ENCODE peak calls at places on chromosomes 2 and 18, in five cellular contexts. E is AG04450; H is GM23248; N is suprapubic skin; V is CD8-positive, alpha-beta T cell. D is an unnamed sample.

GRCh38 chr2:225764346-225764745 is 364.8 kb downstream of the NYAP2 start:
- DNase-seq in E (no peak), H (no peak), N (no peak), V (no peak), D (no peak)

GRCh38 chr2:39243469-39244123 is at the start of gene CDKL4:
- DNase-seq in E (no peak), H (no peak), N (no peak), V (peak; percentile 47), D (no peak)

GRCh38 chr2:67318966-67319590 is 78.1 kb upstream of the ETAA1 start:
- DNase-seq in E (no peak), H (no peak), N (no peak), V (no peak), D (no peak)

GRCh38 chr18:25979358-25979727 is 111.1 kb downstream of the SS18 start:
- DNase-seq in E (no peak), H (no peak), N (no peak), V (no peak), D (no peak)

GRCh38 chr2:11744631-11745394 is 1.6 kb upstream of the LPIN1 start:
- DNase-seq in E (no peak), H (peak; percentile 45), N (no peak), V (peak; percentile 26), D (peak; percentile 93)

GRCh38 chr2:19120941-19121750 is 237.3 kb downstream of the OSR1 start:
- DNase-seq in E (no peak), H (peak; percentile 94), N (peak; percentile 79), V (no peak), D (no peak)

GRCh38 chr2:117960231-117960630 is 53.6 kb downstream of the CCDC93 start:
- DNase-seq in E (no peak), H (peak; percentile 67), N (no peak), V (no peak), D (no peak)

GRCh38 chr2:171814883-171815282 is 79.2 kb downstream of the SLC25A12 start:
- DNase-seq in E (no peak), H (no peak), N (no peak), V (no peak), D (peak; percentile 50)

GRCh38 chr2:237294509-237294908 is 119.5 kb downstream of the COL6A3 start:
- DNase-seq in E (no peak), H (no peak), N (no peak), V (no peak), D (no peak)

GRCh38 chr18:31197676-31198075 is 35.0 kb upstream of the DSC1 start:
- DNase-seq in E (no peak), H (no peak), N (no peak), V (no peak), D (no peak)

GRCh38 chr2:105271393-105272045 is 30.0 kb downstream of the GPR45 start:
- DNase-seq in E (no peak), H (no peak), N (no peak), V (no peak), D (no peak)

GRCh38 chr2:136310005-136310495 is 192.1 kb upstream of the CXCR4 start:
- DNase-seq in E (no peak), H (no peak), N (no peak), V (peak; percentile 17), D (no peak)

GRCh38 chr2:236319036-236319435 is 54.8 kb upstream of the ASB18 start:
- DNase-seq in E (no peak), H (no peak), N (peak; percentile 38), V (no peak), D (no peak)

GRCh38 chr2:37180006-37180639 is 8.3 kb downstream of the SULT6B1 start:
- DNase-seq in E (no peak), H (no peak), N (no peak), V (no peak), D (no peak)

GRCh38 chr2:237614151-237614720 is 13.2 kb upstream of the LRRFIP1 start:
- DNase-seq in E (no peak), H (no peak), N (no peak), V (no peak), D (no peak)

GRCh38 chr2:197972017-197972416 is 167.6 kb downstream of the PLCL1 start:
- DNase-seq in E (peak; percentile 48), H (peak; percentile 94), N (no peak), V (no peak), D (no peak)

GRCh38 chr18:905307-905947 is 756 bp downstream of the ADCYAP1 start:
- DNase-seq in E (no peak), H (no peak), N (no peak), V (no peak), D (peak; percentile 32)

GRCh38 chr18:77065221-77065981 is 67.2 kb downstream of the MBP start:
- DNase-seq in E (peak; percentile 70), H (peak; percentile 95), N (no peak), V (peak; percentile 42), D (no peak)

GRCh38 chr2:201158111-201158929 is 24.6 kb upstream of the CASP10 start:
- DNase-seq in E (no peak), H (peak; percentile 78), N (no peak), V (peak; percentile 62), D (peak; percentile 76)

GRCh38 chr2:224083631-224084030 is 44.5 kb upstream of the SERPINE2 start:
- DNase-seq in E (no peak), H (no peak), N (no peak), V (no peak), D (no peak)

GRCh38 chr2:201909961-201910361 is 103.6 kb downstream of the CDK15 start:
- DNase-seq in E (no peak), H (peak; percentile 75), N (no peak), V (no peak), D (no peak)

GRCh38 chr2:168432565-168433186 is 23.4 kb upstream of the CERS6 start:
- DNase-seq in E (no peak), H (no peak), N (no peak), V (peak; percentile 29), D (no peak)

GRCh38 chr2:238143239-238143951 is 4.9 kb downstream of the KLHL30 start:
- DNase-seq in E (no peak), H (peak; percentile 89), N (no peak), V (no peak), D (no peak)

GRCh38 chr2:172276961-172277360 is 150.4 kb upstream of the ITGA6 start:
- DNase-seq in E (no peak), H (no peak), N (no peak), V (no peak), D (no peak)

GRCh38 chr2:132542953-132543569 is 126.5 kb downstream of the GPR39 start:
- DNase-seq in E (no peak), H (no peak), N (no peak), V (no peak), D (no peak)

GRCh38 chr2:169683054-169683424 is 11.2 kb downstream of the CFAP210 start:
- DNase-seq in E (no peak), H (no peak), N (no peak), V (no peak), D (no peak)

GRCh38 chr18:63016270-63016669 is 300.9 kb downstream of the PHLPP1 start:
- DNase-seq in E (peak; percentile 15), H (peak; percentile 82), N (no peak), V (peak; percentile 51), D (peak; percentile 51)

GRCh38 chr2:204795156-204795555 is 249.9 kb downstream of the PARD3B start:
- DNase-seq in E (no peak), H (peak; percentile 64), N (no peak), V (no peak), D (no peak)

GRCh38 chr18:68342039-68342659 is 372.8 kb downstream of the TMX3 start:
- DNase-seq in E (no peak), H (no peak), N (no peak), V (no peak), D (no peak)

GRCh38 chr2:203869610-203870042 is 2.1 kb downstream of the CTLA4 start:
- DNase-seq in E (no peak), H (no peak), N (no peak), V (peak; percentile 59), D (no peak)

GRCh38 chr2:107719141-107719540 is 107.6 kb upstream of the RGPD4 start:
- DNase-seq in E (no peak), H (no peak), N (no peak), V (no peak), D (no peak)

GRCh38 chr2:232731470-232731869 is 34.3 kb downstream of the GIGYF2 start:
- DNase-seq in E (no peak), H (peak; percentile 38), N (no peak), V (no peak), D (no peak)

GRCh38 chr18:52544086-52544485 is 204.1 kb downstream of the DCC start:
- DNase-seq in E (no peak), H (no peak), N (no peak), V (no peak), D (no peak)

DNA sequence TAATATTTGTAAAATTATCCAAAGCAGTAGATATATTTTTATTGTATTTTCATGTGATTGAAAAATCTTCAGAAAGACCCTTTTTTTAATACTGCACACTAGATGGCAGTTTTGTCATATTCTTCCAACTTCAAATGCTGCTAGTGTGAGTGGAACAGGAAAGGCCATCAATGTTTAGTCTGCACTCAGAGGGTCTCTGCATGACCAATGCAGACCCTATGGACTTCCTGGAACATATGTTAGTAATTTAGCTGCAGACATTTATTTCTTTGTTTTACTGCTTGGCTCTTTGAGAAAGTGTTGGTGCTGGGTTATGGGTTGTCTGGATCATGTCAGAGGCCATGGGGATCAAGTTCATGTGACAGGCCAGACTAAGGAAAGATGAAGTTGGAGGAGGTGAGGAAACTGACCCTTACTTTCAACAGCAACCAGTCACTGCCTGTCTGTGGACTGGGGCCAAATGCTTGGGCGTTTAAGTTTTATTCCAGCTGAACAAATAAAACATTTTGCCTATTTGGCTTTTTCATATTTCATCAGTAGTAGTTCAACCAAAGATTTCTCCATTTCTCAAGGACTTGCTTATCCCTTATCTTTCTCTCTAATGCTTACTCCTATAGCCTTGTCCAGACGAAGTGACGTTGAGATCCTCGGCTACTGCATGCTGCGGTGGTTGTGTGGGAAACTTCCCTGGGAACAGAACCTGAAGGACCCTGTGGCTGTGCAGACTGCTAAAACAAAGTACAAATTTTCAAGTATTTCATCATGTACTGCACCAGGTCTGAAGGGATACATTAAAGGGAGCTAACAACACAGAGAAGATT is 84.8 kb downstream of the VRK2 start:
- DNase-seq in E (no peak), H (peak; percentile 38), N (no peak), V (no peak), D (no peak)
- H3K4me3 ChIP-seq in E (no peak overlapping the region), H (no peak overlapping the region), N (no peak overlapping the region), V (no peak overlapping the region), D (no peak overlapping the region)

GRCh38 chr2:219639356-219639755 is 11.9 kb downstream of the SLC4A3 start:
- DNase-seq in E (no peak), H (no peak), N (peak; percentile 67), V (no peak), D (no peak)
- H3K27ac ChIP-seq in E (no peak overlapping the region), H (no peak overlapping the region), N (no peak overlapping the region), V (no peak overlapping the region), D (no peak overlapping the region)

DNA sequence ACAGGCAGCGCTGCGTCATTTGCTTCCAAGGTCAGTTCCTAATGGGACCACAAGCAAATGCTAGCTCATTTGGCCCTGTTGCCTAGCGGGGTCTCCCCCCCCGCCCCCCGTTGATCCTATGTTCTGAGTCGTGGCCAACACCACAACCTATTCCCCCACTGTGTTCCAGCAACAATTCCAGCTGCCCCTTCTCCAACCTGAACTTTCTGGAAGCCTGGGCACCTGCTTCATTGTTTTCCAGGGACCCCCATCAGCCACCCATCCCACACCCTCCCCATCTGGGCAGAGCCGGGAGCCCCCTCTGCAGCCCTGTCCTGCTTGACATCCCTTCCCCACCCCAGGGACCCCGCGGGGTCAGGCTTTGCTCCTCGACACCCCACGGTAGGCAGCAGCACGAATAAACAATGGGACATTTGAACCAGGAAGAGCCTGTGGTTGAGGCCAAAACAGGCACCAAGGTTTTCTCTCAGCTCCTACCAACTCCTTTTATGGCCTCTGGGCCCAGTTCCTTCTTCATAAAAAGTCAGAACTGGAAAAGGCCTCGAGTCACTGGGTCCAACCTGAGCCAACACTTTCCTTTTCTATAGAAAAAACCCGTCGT is 20.5 kb downstream of the TEX44 start:
- DNase-seq in E (no peak), H (peak; percentile 47), N (no peak), V (no peak), D (no peak)
- H3K4me3 ChIP-seq in E (peak overlapping the region; percentile 49), H (peak overlapping the region; percentile 69), N (peak overlapping the region; percentile 49), V (peak overlapping the region; percentile 55), D (no peak overlapping the region)

GRCh38 chr2:119195001-119195400 is 28.6 kb upstream of the STEAP3 start:
- DNase-seq in E (no peak), H (no peak), N (no peak), V (no peak), D (no peak)
- H3K27ac ChIP-seq in E (no peak overlapping the region), H (no peak overlapping the region), N (no peak overlapping the region), V (no peak overlapping the region), D (no peak overlapping the region)